ENCODE peak calls at places on chromosomes 13 and 19, in four cellular contexts. E is thoracic aorta, L is Caco-2, M is adrenal gland. N is an unnamed sample.

GRCh38 chr19:48123907-48124675 is 13.5 kb upstream of the PLA2G4C start:
- DNase-seq in E (no peak), L (peak), M (no peak), N (peak)

GRCh38 chr13:34826432-34826831 is 115.6 kb upstream of the NBEA start:
- DNase-seq in E (no peak), L (peak), M (no peak), N (no peak)

GRCh38 chr19:41310031-41310831 is at the start of gene CCDC97:
- DNase-seq in E (no peak), L (peak), M (peak), N (peak)

GRCh38 chr13:91242652-91243051 is 104.8 kb upstream of the MIR17HG start:
- DNase-seq in E (no peak), L (no peak), M (no peak), N (peak)

GRCh38 chr19:43582495-43582894 is 6.9 kb downstream of the PINLYP start:
- DNase-seq in E (no peak), L (no peak), M (no peak), N (no peak)

GRCh38 chr13:93080587-93080986 is 146.0 kb upstream of the GPC6 start:
- DNase-seq in E (no peak), L (no peak), M (no peak), N (peak)

GRCh38 chr19:35911790-35912189 is 3.7 kb upstream of the TYROBP start:
- DNase-seq in E (no peak), L (no peak), M (no peak), N (no peak)

GRCh38 chr19:28737021-28737525 is 475.9 kb downstream of the UQCRFS1 start:
- DNase-seq in E (no peak), L (no peak), M (no peak), N (peak)

GRCh38 chr19:3276341-3276799 is 51.9 kb downstream of the CELF5 start:
- DNase-seq in E (no peak), L (peak), M (no peak), N (no peak)

GRCh38 chr13:99331881-99332293 is 24.7 kb upstream of the GPR183 start:
- DNase-seq in E (no peak), L (no peak), M (no peak), N (no peak)

GRCh38 chr13:51152713-51153112 is 41.6 kb upstream of the C13orf42 start:
- DNase-seq in E (no peak), L (no peak), M (no peak), N (peak)

GRCh38 chr13:25179810-25180437 is 7.8 kb upstream of the AMER2 start:
- DNase-seq in E (no peak), L (no peak), M (no peak), N (no peak)

GRCh38 chr19:23070353-23070781 is 46.5 kb upstream of the ZNF730 start:
- DNase-seq in E (no peak), L (no peak), M (peak), N (peak)

GRCh38 chr13:36447501-36447900 is 15.2 kb downstream of the CCNA1 start:
- DNase-seq in E (no peak), L (no peak), M (no peak), N (peak)

GRCh38 chr13:63307239-63307638 is 1891.6 kb upstream of the PCDH20 start:
- DNase-seq in E (no peak), L (no peak), M (no peak), N (no peak)

GRCh38 chr19:14516746-14517438 is 1.3 kb downstream of the DNAJB1 start:
- DNase-seq in E (no peak), L (no peak), M (no peak), N (no peak)

GRCh38 chr19:4794971-4795370 is 3.4 kb downstream of the FEM1A start:
- DNase-seq in E (no peak), L (no peak), M (no peak), N (no peak)

GRCh38 chr13:101116826-101117225 is 299.5 kb downstream of the NALCN start:
- DNase-seq in E (no peak), L (no peak), M (no peak), N (no peak)

GRCh38 chr13:43057653-43058317 is 34.4 kb downstream of the DNAJC15 start:
- DNase-seq in E (no peak), L (no peak), M (no peak), N (peak)

GRCh38 chr19:27745978-27746542 is 1466.9 kb downstream of the UQCRFS1 start:
- DNase-seq in E (no peak), L (no peak), M (no peak), N (no peak)

GRCh38 chr19:42276821-42277220 is 7.8 kb downstream of the CIC start:
- DNase-seq in E (no peak), L (no peak), M (no peak), N (no peak)

GRCh38 chr19:17794731-17795494 is at the start of gene B3GNT3:
- DNase-seq in E (no peak), L (peak), M (no peak), N (peak)

GRCh38 chr19:2288743-2289713 is 7.1 kb upstream of the PEAK3 start:
- DNase-seq in E (no peak), L (no peak), M (no peak), N (no peak)

GRCh38 chr19:6108721-6109633 is 1.3 kb downstream of the RFX2 start:
- DNase-seq in E (peak), L (peak), M (peak), N (peak)

GRCh38 chr13:97640236-97640635 is 206.3 kb downstream of the RAP2A start:
- DNase-seq in E (no peak), L (no peak), M (no peak), N (no peak)

DNA sequence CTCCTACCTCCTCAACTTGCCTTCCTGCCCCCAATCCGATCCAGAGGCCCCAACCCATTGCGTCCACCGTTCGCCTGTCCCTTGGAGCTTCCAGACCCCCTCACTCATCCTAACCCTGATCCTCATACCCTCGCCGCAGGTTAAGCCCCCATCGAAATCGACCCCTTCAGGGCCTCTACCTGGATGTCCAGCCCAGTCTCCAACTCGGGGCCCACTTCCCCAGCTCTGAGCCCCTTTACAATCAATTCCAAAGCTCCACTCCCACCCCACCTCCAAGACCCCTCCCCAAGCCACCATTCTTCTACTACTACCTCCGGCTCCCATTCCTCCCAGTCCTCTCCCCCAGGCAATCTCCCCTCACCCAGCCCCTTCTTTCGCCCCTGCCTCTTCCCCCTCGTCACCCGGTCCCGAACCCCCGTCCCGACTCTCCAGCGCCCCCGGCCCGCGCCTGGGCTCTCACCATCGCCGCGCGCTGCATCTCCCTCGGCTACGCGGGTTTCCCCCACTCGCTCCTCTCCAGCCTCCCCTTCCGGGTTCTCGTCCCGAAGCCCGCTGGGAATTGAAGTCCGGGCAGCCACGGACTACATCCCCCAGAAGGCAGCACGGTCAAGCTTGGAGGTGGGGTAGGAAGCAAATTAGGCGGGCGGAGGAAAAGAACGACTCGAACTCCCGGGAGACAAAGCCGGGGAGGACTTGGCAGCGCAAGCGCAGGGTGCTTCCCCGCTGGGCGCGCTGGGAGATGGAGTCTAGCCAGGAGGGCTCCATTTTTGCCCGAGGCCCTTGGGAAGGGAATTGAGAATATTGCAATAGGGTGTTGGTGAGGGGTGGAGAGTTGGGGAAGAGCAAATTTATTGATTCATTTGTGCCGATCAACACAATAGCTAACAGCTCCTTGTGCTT is at the start of gene FBXO46:
- DNase-seq in E (peak), L (peak), M (peak), N (peak)
- TF ChIP-seq CTCF in E (no peak), L (no peak), M (no peak), N (no peak)

GRCh38 chr13:41458939-41459753 is 1.8 kb downstream of the RGCC start:
- DNase-seq in E (no peak), L (peak), M (no peak), N (peak)
- H3K4me3 ChIP-seq in E (peak), L (peak), M (no peak), N (peak)

DNA sequence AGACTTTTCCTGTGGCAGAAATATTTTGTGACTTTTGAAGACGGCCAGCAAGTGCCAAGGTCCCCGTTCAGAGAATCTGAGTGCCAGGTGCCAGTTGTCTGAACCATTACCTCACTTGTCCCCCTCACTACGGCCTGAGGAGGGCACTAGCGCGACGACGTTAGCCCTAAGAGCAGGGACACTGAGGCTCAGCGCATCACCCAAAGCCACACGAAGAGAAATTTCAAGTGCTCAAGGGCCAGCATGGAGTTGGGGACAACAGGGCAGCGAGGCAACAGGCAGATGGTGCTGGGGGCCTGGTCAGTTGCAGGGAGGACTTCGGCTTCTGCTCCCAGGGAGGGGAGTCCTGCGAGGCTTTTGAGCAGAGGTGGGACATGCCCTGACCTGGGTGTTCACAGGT is 9.5 kb upstream of the TYK2 start:
- DNase-seq in E (no peak), L (peak), M (no peak), N (no peak)
- TF ChIP-seq CTCF in E (no peak), L (no peak), M (no peak), N (peak)

GRCh38 chr19:20423381-20424207 is 142.0 kb downstream of the ZNF737 start:
- DNase-seq in E (no peak), L (no peak), M (peak), N (peak)

GRCh38 chr19:20422216-20422615 is 143.4 kb downstream of the ZNF737 start:
- DNase-seq in E (no peak), L (no peak), M (no peak), N (peak)

DNA sequence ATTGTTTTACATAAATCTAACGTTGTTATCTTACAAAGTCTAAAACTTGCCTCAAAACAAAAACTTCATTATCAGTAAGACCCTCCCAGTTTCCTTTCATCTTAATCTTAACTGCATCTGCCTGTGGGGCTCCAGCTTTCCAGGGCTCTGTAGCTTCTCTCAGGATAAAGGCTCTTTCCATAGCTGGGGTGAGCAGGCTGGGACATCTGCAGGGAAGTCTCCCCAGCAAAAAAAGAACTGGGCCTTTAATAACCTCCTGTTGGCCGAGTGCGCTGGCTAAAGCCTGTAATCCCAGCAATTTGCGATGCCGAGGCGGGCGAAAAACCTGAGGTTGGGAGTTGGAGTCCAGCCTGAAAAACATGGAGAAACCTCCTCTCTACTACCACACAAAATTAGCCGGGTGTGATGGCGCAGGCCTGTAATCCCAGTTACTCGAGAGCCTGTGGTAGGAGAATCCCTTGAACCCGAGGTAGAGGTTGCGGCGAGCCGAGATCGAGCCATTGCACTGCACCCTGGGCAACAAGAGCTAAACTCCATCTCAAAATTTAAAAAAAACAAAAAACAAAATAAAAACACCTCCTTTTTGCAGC is 142.9 kb downstream of the ZNF737 start:
- DNase-seq in E (no peak), L (no peak), M (peak), N (peak)
- H3K4me3 ChIP-seq in E (peak), L (no peak), M (no peak), N (peak)

GRCh38 chr13:75220238-75220542 is 261.8 kb downstream of the TBC1D4 start:
- DNase-seq in E (no peak), L (no peak), M (no peak), N (no peak)

GRCh38 chr13:75214846-75215245 is 267.1 kb downstream of the TBC1D4 start:
- DNase-seq in E (no peak), L (no peak), M (no peak), N (no peak)

GRCh38 chr13:75222031-75222430 is 259.9 kb downstream of the TBC1D4 start:
- DNase-seq in E (no peak), L (no peak), M (no peak), N (peak)

GRCh38 chr13:75219479-75220237 is 262.3 kb downstream of the TBC1D4 start:
- DNase-seq in E (peak), L (peak), M (peak), N (peak)

GRCh38 chr13:75217949-75218348 is 264.0 kb downstream of the TBC1D4 start:
- DNase-seq in E (no peak), L (peak), M (no peak), N (peak)
- TF ChIP-seq CTCF in E (no peak), L (no peak), M (no peak), N (no peak)

DNA sequence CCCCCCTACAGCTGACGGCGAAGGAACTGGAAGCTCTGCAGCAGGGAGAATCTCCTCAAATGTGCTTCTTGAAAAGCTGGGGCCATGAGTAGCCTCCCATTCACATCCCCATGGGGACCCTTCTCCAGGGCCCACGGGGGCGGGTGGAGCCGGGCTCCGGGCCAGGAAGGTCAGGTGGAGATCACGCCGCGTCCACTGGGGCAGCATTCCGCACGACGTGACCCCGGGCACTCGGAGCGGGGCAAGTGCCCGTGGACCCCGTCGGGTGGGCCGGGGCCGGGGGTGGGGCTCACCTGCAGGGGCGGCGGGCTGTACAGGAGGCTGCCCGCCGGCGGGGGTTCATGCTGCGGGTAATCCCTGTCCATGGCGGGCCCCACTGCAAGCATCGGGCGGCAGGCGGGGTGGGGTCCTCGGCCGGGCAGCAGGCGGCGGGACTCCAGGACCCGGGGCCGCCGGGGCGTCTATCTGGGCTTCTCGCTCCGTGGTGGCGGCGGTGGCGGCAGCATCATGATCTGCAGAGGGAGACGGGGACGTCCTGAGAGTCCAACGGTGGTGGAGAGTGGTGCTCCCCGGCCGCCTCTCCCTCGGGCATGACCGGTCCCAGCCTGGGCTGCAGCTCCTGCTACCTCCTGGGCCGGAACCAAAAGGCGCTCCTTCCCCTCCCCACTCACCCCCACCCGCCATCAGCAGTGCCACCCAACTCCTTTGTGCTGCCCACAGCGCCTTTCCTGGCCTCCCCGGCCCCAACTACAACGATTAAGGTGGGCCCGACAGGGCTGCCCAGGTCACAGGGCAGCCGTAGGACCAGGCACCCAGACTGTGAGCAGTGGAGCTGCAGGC is 20.0 kb downstream of the SBNO2 start:
- DNase-seq in E (no peak), L (no peak), M (peak), N (no peak)
- H3K4me3 ChIP-seq in E (peak), L (no peak), M (no peak), N (peak)

GRCh38 chr19:37551123-37551993 is 43.2 kb downstream of the ZNF571 start:
- DNase-seq in E (no peak), L (no peak), M (no peak), N (peak)
- TF ChIP-seq CTCF in E (no peak), L (no peak), M (no peak), N (peak)

DNA sequence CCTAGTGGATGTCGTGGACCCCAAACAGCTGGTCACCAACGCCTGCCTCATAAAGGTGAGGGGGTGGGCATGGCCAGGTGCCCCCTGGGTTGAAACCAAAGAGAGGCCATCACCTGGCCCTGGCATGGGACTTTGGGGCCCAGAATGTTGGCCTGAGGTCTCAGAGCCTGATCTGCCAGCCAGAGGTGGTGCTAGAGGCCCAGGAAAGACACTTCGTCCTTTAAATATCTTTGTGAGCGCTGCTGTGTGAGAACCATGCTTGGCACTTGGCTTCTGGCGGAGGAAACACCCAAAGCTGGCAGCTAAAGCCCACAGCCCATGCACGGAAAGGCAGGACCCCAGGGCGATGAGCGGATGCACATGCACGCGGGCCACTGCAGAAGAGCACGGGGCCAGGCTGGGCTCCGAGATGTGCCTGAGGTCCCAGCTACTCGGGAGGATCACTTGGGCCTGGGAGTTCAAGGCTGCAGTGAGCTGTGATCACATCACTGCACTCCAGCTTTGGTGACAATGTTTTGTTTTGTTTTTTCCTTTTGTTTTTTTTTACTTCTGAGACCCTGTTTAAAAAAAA is 4.3 kb upstream of the ADM5 start:
- DNase-seq in E (no peak), L (no peak), M (no peak), N (no peak)
- H3K4me3 ChIP-seq in E (no peak), L (no peak), M (no peak), N (no peak)

DNA sequence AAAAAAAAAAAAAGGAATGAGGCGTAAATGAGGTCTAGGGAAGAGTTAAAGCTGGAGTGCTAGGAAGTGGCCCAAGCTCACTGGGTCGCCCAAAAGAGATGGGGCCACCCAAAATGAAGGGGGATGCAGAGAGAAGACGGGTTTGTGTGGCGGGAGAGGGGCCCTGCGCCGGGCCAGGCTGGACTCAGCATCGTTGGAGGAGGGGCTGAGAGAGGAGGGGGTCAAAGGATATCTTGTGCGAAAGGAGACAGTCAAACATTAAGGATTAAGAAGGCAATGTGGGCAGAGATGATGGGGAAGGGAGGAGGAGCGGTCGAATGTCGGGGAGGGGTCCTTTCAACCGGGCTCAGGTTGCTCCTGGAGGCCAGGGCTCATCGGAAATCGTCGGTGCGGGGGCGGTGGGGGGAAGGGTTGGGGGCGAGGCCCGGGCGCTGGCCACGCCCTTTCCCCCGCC is 825 bp upstream of the CARM1 start:
- DNase-seq in E (no peak), L (no peak), M (no peak), N (no peak)
- TF ChIP-seq CTCF in E (no peak), L (no peak), M (no peak), N (no peak)

N was measured in cardiac fibroblast.